ENCODE peak calls at places on chromosomes 5 and 9, in nine cellular contexts. M is endothelial cell of umbilical vein; C is brain pericyte; U is kidney glomerular epithelial cell; E is stimulated activated CD4-positive, alpha-beta T cell treated with anti-CD3 and anti-CD28 coated beads, Interleukin-1b, Interleukin-23, amount 100 ng/mL, for 24 hours; P is activated gamma-delta T cell treated with anti-CD3 and anti-CD28 coated beads, Interleukin-2, amount 50 U/mL, for 16 hours; J is activated CD4-positive, CD25-positive, alpha-beta regulatory T cell treated with anti-CD3 and anti-CD28 coated beads, Interleukin-2, amount 50 U/mL, for 72 hours; Z is stromal cell of bone marrow; A is cardiac fibroblast. O is an unnamed sample.

GRCh38 chr5:64207978-64208377 is 42.3 kb downstream of the RNF180 start:
- DNase-seq in M (peak), C (no peak), U (peak), E (no peak), P (no peak), J (no peak), Z (peak), A (peak), O (no peak)

GRCh38 chr9:137023583-137023991 is 4.5 kb downstream of the ABCA2 start:
- DNase-seq in M (no peak), C (no peak), U (no peak), E (no peak), P (no peak), J (no peak), Z (no peak), A (no peak), O (no peak)

GRCh38 chr9:27386759-27387158 is 89.8 kb upstream of the EQTN start:
- DNase-seq in M (no peak), C (no peak), U (no peak), E (no peak), P (no peak), J (no peak), Z (no peak), A (no peak), O (no peak)

GRCh38 chr9:87678650-87679355 is 47.1 kb upstream of the CTSL start:
- DNase-seq in M (peak), C (no peak), U (peak), E (no peak), P (no peak), J (no peak), Z (peak), A (peak), O (peak)

GRCh38 chr5:107157811-107158210 is 512.9 kb downstream of the EFNA5 start:
- DNase-seq in M (no peak), C (no peak), U (no peak), E (no peak), P (no peak), J (no peak), Z (no peak), A (no peak), O (no peak)

GRCh38 chr5:124980174-124980941 is 233.9 kb upstream of the ZNF608 start:
- DNase-seq in M (no peak), C (no peak), U (no peak), E (no peak), P (no peak), J (no peak), Z (no peak), A (no peak), O (no peak)

GRCh38 chr5:149415245-149415967 is 36.3 kb upstream of the IL17B start:
- DNase-seq in M (no peak), C (no peak), U (peak), E (no peak), P (no peak), J (no peak), Z (no peak), A (peak), O (no peak)

GRCh38 chr9:6764570-6765334 is 7.0 kb downstream of the KDM4C start:
- DNase-seq in M (no peak), C (no peak), U (no peak), E (no peak), P (no peak), J (no peak), Z (no peak), A (peak), O (no peak)

GRCh38 chr5:123753349-123754166 is 241.6 kb downstream of the CSNK1G3 start:
- DNase-seq in M (no peak), C (no peak), U (no peak), E (no peak), P (no peak), J (no peak), Z (no peak), A (no peak), O (no peak)

GRCh38 chr5:32522429-32523143 is 62.8 kb upstream of the SUB1 start:
- DNase-seq in M (no peak), C (no peak), U (no peak), E (no peak), P (no peak), J (no peak), Z (peak), A (peak), O (peak)

GRCh38 chr5:10333154-10334006 is 20.1 kb upstream of the MARCHF6 start:
- DNase-seq in M (peak), C (no peak), U (no peak), E (no peak), P (no peak), J (no peak), Z (no peak), A (no peak), O (peak)

GRCh38 chr9:120431268-120431667 is 148.7 kb downstream of the CDK5RAP2 start:
- DNase-seq in M (peak), C (no peak), U (no peak), E (no peak), P (no peak), J (no peak), Z (no peak), A (no peak), O (no peak)